ENCODE peak calls at places on chromosomes 7 and 10, in eight cellular contexts. L is RPMI8226, W is ovary, N is IMR-90, D is ACHN, J is hepatic stellate cell, G is LoVo, E is NCI-H1417. K is an unnamed sample.

GRCh38 chr10:128539784-128540759 is 413.8 kb upstream of the MKI67 start:
- DNase-seq in L (no peak), W (no peak), N (no peak), D (no peak), J (no peak), G (no peak), E (no peak), K (peak; percentile 31)

GRCh38 chr7:116583653-116584052 is 58.8 kb downstream of the CAV1 start:
- DNase-seq in L (peak; percentile 92), W (no peak), N (no peak), D (peak; percentile 45), J (no peak), G (no peak), E (no peak), K (no peak)

GRCh38 chr7:30977896-30978564 is 14.3 kb downstream of the GHRHR start:
- DNase-seq in L (peak; percentile 67), W (no peak), N (peak; percentile 4), D (peak; percentile 63), J (no peak), G (peak; percentile 37), E (peak; percentile 63), K (peak; percentile 72)

GRCh38 chr10:125024496-125025234 is 82.7 kb downstream of the ZRANB1 start:
- DNase-seq in L (no peak), W (no peak), N (no peak), D (no peak), J (no peak), G (no peak), E (peak; percentile 89), K (no peak)

GRCh38 chr7:31455844-31456243 is 58.0 kb upstream of the ITPRID1 start:
- DNase-seq in L (no peak), W (no peak), N (no peak), D (no peak), J (no peak), G (no peak), E (no peak), K (no peak)

GRCh38 chr10:125871341-125871740 is 9.8 kb downstream of the DHX32 start:
- DNase-seq in L (no peak), W (no peak), N (peak; percentile 81), D (no peak), J (no peak), G (no peak), E (no peak), K (no peak)

GRCh38 chr10:112585960-112586359 is 138.9 kb downstream of the VTI1A start:
- DNase-seq in L (no peak), W (no peak), N (no peak), D (no peak), J (no peak), G (no peak), E (no peak), K (no peak)

GRCh38 chr7:151736403-151736909 is 140.5 kb downstream of the PRKAG2 start:
- DNase-seq in L (peak; percentile 24), W (peak; percentile 76), N (peak; percentile 96), D (peak; percentile 100), J (peak; percentile 99), G (peak; percentile 68), E (peak; percentile 92), K (peak; percentile 82)

GRCh38 chr7:99709838-99710541 is 25.0 kb downstream of the CYP3A7 start:
- DNase-seq in L (no peak), W (no peak), N (no peak), D (no peak), J (no peak), G (no peak), E (no peak), K (no peak)

GRCh38 chr10:131980757-131981428 is 830 bp downstream of the BNIP3 start:
- DNase-seq in L (peak; percentile 18), W (no peak), N (no peak), D (peak; percentile 14), J (peak; percentile 24), G (no peak), E (peak; percentile 42), K (peak; percentile 68)

GRCh38 chr10:98432330-98432729 is 14.4 kb downstream of the HPS1 start:
- DNase-seq in L (no peak), W (no peak), N (no peak), D (no peak), J (no peak), G (no peak), E (no peak), K (no peak)

GRCh38 chr7:35828817-35829216 is 28.0 kb downstream of the SEPTIN7 start:
- DNase-seq in L (no peak), W (no peak), N (no peak), D (no peak), J (no peak), G (no peak), E (no peak), K (no peak)

GRCh38 chr7:120273476-120273975 is 551 bp downstream of the KCND2 start:
- DNase-seq in L (peak; percentile 54), W (peak; percentile 67), N (no peak), D (peak; percentile 8), J (peak; percentile 32), G (no peak), E (peak; percentile 92), K (peak; percentile 69)

GRCh38 chr7:154928136-154929005 is 74.6 kb downstream of the PAXIP1 start:
- DNase-seq in L (peak; percentile 85), W (peak; percentile 37), N (peak; percentile 93), D (peak; percentile 100), J (peak; percentile 70), G (peak; percentile 91), E (peak; percentile 95), K (peak; percentile 64)

GRCh38 chr7:128843938-128844621 is 13.9 kb downstream of the FLNC start:
- DNase-seq in L (no peak), W (no peak), N (no peak), D (no peak), J (no peak), G (no peak), E (no peak), K (no peak)

GRCh38 chr7:39721345-39721744 is 98.0 kb downstream of the RALA start:
- DNase-seq in L (no peak), W (no peak), N (no peak), D (no peak), J (no peak), G (no peak), E (no peak), K (no peak)

GRCh38 chr7:98215561-98216495 is 4.6 kb downstream of the BHLHA15 start:
- DNase-seq in L (peak; percentile 38), W (no peak), N (no peak), D (no peak), J (no peak), G (no peak), E (peak; percentile 62), K (peak; percentile 4)

GRCh38 chr7:158979023-158979529 is 122.7 kb downstream of the DYNC2I1 start:
- DNase-seq in L (no peak), W (no peak), N (no peak), D (no peak), J (no peak), G (no peak), E (no peak), K (no peak)

GRCh38 chr10:30573714-30574422 is 55.7 kb downstream of the LYZL2 start:
- DNase-seq in L (no peak), W (no peak), N (no peak), D (no peak), J (no peak), G (no peak), E (no peak), K (no peak)

GRCh38 chr10:75034131-75034512 is 77.3 kb upstream of the SAMD8 start:
- DNase-seq in L (no peak), W (no peak), N (no peak), D (no peak), J (no peak), G (no peak), E (no peak), K (no peak)

GRCh38 chr7:40194743-40195142 is 59.9 kb downstream of the SUGCT start:
- DNase-seq in L (no peak), W (peak; percentile 13), N (peak; percentile 88), D (no peak), J (no peak), G (no peak), E (no peak), K (no peak)

GRCh38 chr10:74293686-74294365 is 142.8 kb downstream of the ADK start:
- DNase-seq in L (peak; percentile 75), W (no peak), N (peak; percentile 84), D (no peak), J (peak; percentile 32), G (peak; percentile 40), E (peak; percentile 79), K (peak; percentile 53)

GRCh38 chr10:61789031-61789430 is 112.5 kb upstream of the ARID5B start:
- DNase-seq in L (no peak), W (no peak), N (no peak), D (no peak), J (no peak), G (no peak), E (no peak), K (no peak)

GRCh38 chr10:99233000-99233679 is 2.5 kb downstream of the HPSE2 start:
- DNase-seq in L (no peak), W (no peak), N (no peak), D (no peak), J (no peak), G (no peak), E (no peak), K (no peak)

GRCh38 chr7:29642494-29643155 is 79.0 kb downstream of the PRR15 start:
- DNase-seq in L (no peak), W (no peak), N (no peak), D (no peak), J (no peak), G (no peak), E (no peak), K (peak; percentile 37)

GRCh38 chr7:89926721-89927120 is 227.5 kb upstream of the STEAP1 start:
- DNase-seq in L (no peak), W (no peak), N (no peak), D (no peak), J (no peak), G (no peak), E (no peak), K (no peak)

GRCh38 chr7:114158275-114158674 is 239.5 kb upstream of the PPP1R3A start:
- DNase-seq in L (no peak), W (no peak), N (no peak), D (peak; percentile 19), J (no peak), G (no peak), E (no peak), K (no peak)

GRCh38 chr10:77518910-77519274 is 118.7 kb downstream of the KCNMA1 start:
- DNase-seq in L (no peak), W (no peak), N (no peak), D (no peak), J (no peak), G (no peak), E (no peak), K (no peak)

GRCh38 chr10:21732067-21732772 is 198.2 kb downstream of the MLLT10 start:
- DNase-seq in L (peak; percentile 47), W (peak; percentile 77), N (peak; percentile 82), D (peak; percentile 56), J (peak; percentile 57), G (no peak), E (peak; percentile 50), K (peak; percentile 84)

GRCh38 chr10:59179027-59179426 is 2.6 kb downstream of the PHYHIPL start:
- DNase-seq in L (no peak), W (no peak), N (no peak), D (no peak), J (no peak), G (no peak), E (peak; percentile 6), K (no peak)

GRCh38 chr10:3186365-3186764 is 13.8 kb upstream of the PITRM1 start:
- DNase-seq in L (no peak), W (no peak), N (no peak), D (no peak), J (no peak), G (no peak), E (no peak), K (no peak)

GRCh38 chr7:130990178-130990832 is 256.3 kb upstream of the KLF14 start:
- DNase-seq in L (no peak), W (no peak), N (no peak), D (no peak), J (no peak), G (no peak), E (no peak), K (no peak)

GRCh38 chr7:117323877-117324699 is 1.2 kb upstream of the WNT2 start:
- DNase-seq in L (no peak), W (no peak), N (peak; percentile 70), D (peak; percentile 8), J (peak; percentile 38), G (no peak), E (peak; percentile 81), K (peak; percentile 61)